ENCODE peak calls at places on chromosome 7, in four cellular contexts. Z, R, A and H are unnamed samples.

GRCh38 chr7:70559815-70560214 is 572.1 kb upstream of the GALNT17 start:
- DNase-seq in Z (no peak), R (no peak), A (no peak), H (no peak)

GRCh38 chr7:48224042-48224441 is 52.8 kb downstream of the ABCA13 start:
- DNase-seq in Z (no peak), R (no peak), A (no peak), H (no peak)

GRCh38 chr7:106012935-106013439 is 49.9 kb downstream of the CDHR3 start:
- DNase-seq in Z (no peak), R (no peak), A (no peak), H (no peak)

GRCh38 chr7:156969972-156970420 is 20.5 kb downstream of the NOM1 start:
- DNase-seq in Z (no peak), R (no peak), A (no peak), H (no peak)

GRCh38 chr7:128322040-128322643 is 21.6 kb downstream of the RBM28 start:
- DNase-seq in Z (peak), R (no peak), A (no peak), H (peak)

GRCh38 chr7:146096994-146097393 is 19.6 kb upstream of the CNTNAP2 start:
- DNase-seq in Z (no peak), R (no peak), A (no peak), H (no peak)

GRCh38 chr7:113349339-113349738 is 231.0 kb upstream of the SMIM30 start:
- DNase-seq in Z (no peak), R (no peak), A (no peak), H (no peak)

GRCh38 chr7:54964136-54964535 is 54.7 kb upstream of the EGFR start:
- DNase-seq in Z (no peak), R (no peak), A (no peak), H (no peak)

GRCh38 chr7:25968205-25968993 is 183.6 kb upstream of the NFE2L3 start:
- DNase-seq in Z (no peak), R (no peak), A (no peak), H (no peak)

GRCh38 chr7:2650451-2650850 is 18.7 kb downstream of the TTYH3 start:
- DNase-seq in Z (no peak), R (no peak), A (no peak), H (no peak)

GRCh38 chr7:84647797-84648762 is 453.5 kb upstream of the SEMA3A start:
- DNase-seq in Z (no peak), R (no peak), A (no peak), H (no peak)

GRCh38 chr7:158256091-158256816 is 331.4 kb downstream of the PTPRN2 start:
- DNase-seq in Z (no peak), R (no peak), A (no peak), H (no peak)

GRCh38 chr7:44431091-44431608 is 59.3 kb downstream of the NUDCD3 start:
- DNase-seq in Z (peak), R (no peak), A (peak), H (no peak)

GRCh38 chr7:4683043-4683883 is 1.2 kb downstream of the FOXK1 start:
- DNase-seq in Z (no peak), R (no peak), A (peak), H (no peak)

GRCh38 chr7:105352018-105352612 is 36.6 kb downstream of the SRPK2 start:
- DNase-seq in Z (no peak), R (no peak), A (no peak), H (no peak)

GRCh38 chr7:134874407-134874806 is 95.0 kb downstream of the CALD1 start:
- DNase-seq in Z (no peak), R (no peak), A (no peak), H (no peak)

GRCh38 chr7:75925717-75926435 is 10.9 kb downstream of the POR start:
- DNase-seq in Z (no peak), R (no peak), A (no peak), H (no peak)

GRCh38 chr7:22333680-22334141 is 23.2 kb downstream of the RAPGEF5 start:
- DNase-seq in Z (no peak), R (no peak), A (no peak), H (no peak)

GRCh38 chr7:128948312-128948973 is 10.7 kb downstream of the IRF5 start:
- DNase-seq in Z (no peak), R (no peak), A (no peak), H (no peak)

GRCh38 chr7:152760384-152761115 is 998 bp downstream of the ACTR3B start:
- DNase-seq in Z (no peak), R (no peak), A (peak), H (no peak)

GRCh38 chr7:22578048-22578770 is 78.2 kb upstream of the STEAP1B start:
- DNase-seq in Z (no peak), R (no peak), A (no peak), H (no peak)

GRCh38 chr7:38310601-38311057 is 37.2 kb upstream of the TARP start:
- DNase-seq in Z (no peak), R (no peak), A (no peak), H (no peak)

GRCh38 chr7:55192718-55193117 is 172.4 kb upstream of the LANCL2 start:
- DNase-seq in Z (no peak), R (no peak), A (no peak), H (no peak)

GRCh38 chr7:50359995-50360925 is 55.7 kb downstream of the IKZF1 start:
- DNase-seq in Z (no peak), R (no peak), A (peak), H (no peak)

GRCh38 chr7:33261585-33261984 is 132.2 kb downstream of the BBS9 start:
- DNase-seq in Z (no peak), R (no peak), A (no peak), H (no peak)

GRCh38 chr7:18740579-18740988 is 245.0 kb downstream of the HDAC9 start:
- DNase-seq in Z (no peak), R (no peak), A (no peak), H (no peak)

GRCh38 chr7:42736931-42737330 is 174.9 kb downstream of the C7orf25 start:
- DNase-seq in Z (no peak), R (no peak), A (peak), H (no peak)

GRCh38 chr7:157335991-157336382 is 817 bp upstream of the DNAJB6 start:
- DNase-seq in Z (no peak), R (no peak), A (no peak), H (no peak)

GRCh38 chr7:41170466-41170865 is 532.4 kb downstream of the INHBA start:
- DNase-seq in Z (no peak), R (no peak), A (no peak), H (no peak)

GRCh38 chr7:148964510-148965267 is 63.6 kb downstream of the PDIA4 start:
- DNase-seq in Z (no peak), R (no peak), A (no peak), H (no peak)

GRCh38 chr7:51602321-51602720 is 285.7 kb upstream of the COBL start:
- DNase-seq in Z (no peak), R (no peak), A (no peak), H (no peak)

GRCh38 chr7:141286522-141286921 is 212.7 kb downstream of the TMEM178B start:
- DNase-seq in Z (no peak), R (no peak), A (no peak), H (no peak)

GRCh38 chr7:2019693-2020511 is 212.8 kb downstream of the MAD1L1 start:
- DNase-seq in Z (no peak), R (no peak), A (peak), H (no peak)

GRCh38 chr7:86600506-86601290 is 43.0 kb upstream of the GRM3 start:
- DNase-seq in Z (no peak), R (no peak), A (no peak), H (no peak)

GRCh38 chr7:45650404-45651055 is 76.4 kb downstream of the ADCY1 start:
- DNase-seq in Z (no peak), R (no peak), A (no peak), H (no peak)

GRCh38 chr7:45648671-45648995 is 74.5 kb downstream of the ADCY1 start:
- DNase-seq in Z (no peak), R (no peak), A (no peak), H (no peak)

GRCh38 chr7:45651056-45651444 is 76.9 kb downstream of the ADCY1 start:
- DNase-seq in Z (no peak), R (no peak), A (no peak), H (no peak)

GRCh38 chr7:45647967-45648670 is 74.0 kb downstream of the ADCY1 start:
- DNase-seq in Z (no peak), R (no peak), A (no peak), H (no peak)

DNA sequence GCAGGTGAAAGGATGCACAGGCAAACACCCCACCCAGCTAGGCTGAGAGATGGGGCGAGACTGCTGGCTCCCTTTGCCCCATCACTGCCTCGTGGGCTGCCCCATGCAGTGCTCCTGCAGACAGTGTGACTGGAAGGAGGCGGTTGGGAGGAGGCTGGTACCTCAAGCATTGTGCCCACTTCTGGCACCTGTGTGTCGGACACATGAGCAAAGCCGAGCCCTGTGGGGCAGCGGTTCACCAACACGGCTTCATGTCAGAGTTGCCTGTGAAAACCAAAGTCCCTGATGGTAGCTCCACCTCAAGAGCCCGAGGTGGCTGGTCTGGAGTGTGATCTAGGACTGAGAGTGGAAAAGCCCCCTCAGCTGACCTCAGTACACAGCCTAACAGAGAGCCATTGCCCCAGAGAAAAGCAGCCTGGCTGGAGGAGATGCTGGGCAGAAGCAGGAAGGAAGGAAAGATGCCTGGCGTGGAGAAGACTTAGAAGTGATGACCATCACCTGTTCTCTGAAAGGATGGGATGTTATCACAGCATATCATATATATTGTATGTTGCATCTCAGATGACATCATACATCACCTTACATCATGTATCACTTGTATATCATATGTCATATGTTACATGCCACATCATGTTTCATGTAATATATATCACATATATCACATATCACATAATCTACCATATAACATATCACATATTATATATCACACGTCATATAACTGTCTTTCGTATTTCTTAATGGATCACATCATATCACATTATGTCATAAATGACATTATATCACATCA is 75.6 kb downstream of the ADCY1 start:
- DNase-seq in Z (no peak), R (no peak), A (no peak), H (no peak)
- TF ChIP-seq REST in Z (no peak), R (no peak), A (no peak), H (no peak)

GRCh38 chr7:103348452-103348851 is 1.0 kb downstream of the PSMC2 start:
- DNase-seq in Z (no peak), R (no peak), A (no peak), H (no peak)

GRCh38 chr7:103348959-103349358 is 1.5 kb downstream of the PSMC2 start:
- DNase-seq in Z (no peak), R (no peak), A (no peak), H (no peak)

GRCh38 chr7:103344453-103345149 is at the start of gene DNAJC2:
- DNase-seq in Z (peak), R (peak), A (peak), H (peak)

GRCh38 chr7:103343758-103344452 is 662 bp downstream of the DNAJC2 start:
- DNase-seq in Z (peak), R (no peak), A (peak), H (no peak)

GRCh38 chr7:103347507-103348267 is at the start of gene PSMC2:
- DNase-seq in Z (peak), R (peak), A (peak), H (peak)
- TF ChIP-seq POLR2AphosphoS5 in Z (peak), R (peak), A (peak), H (peak)

DNA sequence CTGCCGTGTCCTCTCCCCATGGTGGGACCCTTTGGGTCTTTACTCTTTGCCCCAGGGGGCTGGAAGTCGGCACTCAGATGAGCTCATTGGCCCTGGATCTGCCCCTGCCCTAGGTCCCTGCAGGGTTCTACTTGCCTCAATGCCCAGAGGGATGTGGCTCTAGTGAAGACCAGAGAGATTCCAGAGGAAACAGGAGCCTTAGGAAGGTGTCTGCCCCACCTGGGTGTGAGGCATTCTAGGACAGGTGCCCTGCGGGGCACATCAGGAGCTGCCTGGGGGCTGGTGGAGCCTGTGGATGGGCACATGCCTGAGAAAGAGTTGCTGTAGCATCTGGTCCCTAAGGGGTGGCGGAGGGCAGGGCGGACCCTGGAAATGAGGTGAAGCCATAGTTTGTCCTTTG is 128.6 kb downstream of the ADCY1 start:
- DNase-seq in Z (no peak), R (no peak), A (no peak), H (no peak)
- TF ChIP-seq TCF7L2 in Z (no peak), R (no peak), A (no peak), H (no peak)

DNA sequence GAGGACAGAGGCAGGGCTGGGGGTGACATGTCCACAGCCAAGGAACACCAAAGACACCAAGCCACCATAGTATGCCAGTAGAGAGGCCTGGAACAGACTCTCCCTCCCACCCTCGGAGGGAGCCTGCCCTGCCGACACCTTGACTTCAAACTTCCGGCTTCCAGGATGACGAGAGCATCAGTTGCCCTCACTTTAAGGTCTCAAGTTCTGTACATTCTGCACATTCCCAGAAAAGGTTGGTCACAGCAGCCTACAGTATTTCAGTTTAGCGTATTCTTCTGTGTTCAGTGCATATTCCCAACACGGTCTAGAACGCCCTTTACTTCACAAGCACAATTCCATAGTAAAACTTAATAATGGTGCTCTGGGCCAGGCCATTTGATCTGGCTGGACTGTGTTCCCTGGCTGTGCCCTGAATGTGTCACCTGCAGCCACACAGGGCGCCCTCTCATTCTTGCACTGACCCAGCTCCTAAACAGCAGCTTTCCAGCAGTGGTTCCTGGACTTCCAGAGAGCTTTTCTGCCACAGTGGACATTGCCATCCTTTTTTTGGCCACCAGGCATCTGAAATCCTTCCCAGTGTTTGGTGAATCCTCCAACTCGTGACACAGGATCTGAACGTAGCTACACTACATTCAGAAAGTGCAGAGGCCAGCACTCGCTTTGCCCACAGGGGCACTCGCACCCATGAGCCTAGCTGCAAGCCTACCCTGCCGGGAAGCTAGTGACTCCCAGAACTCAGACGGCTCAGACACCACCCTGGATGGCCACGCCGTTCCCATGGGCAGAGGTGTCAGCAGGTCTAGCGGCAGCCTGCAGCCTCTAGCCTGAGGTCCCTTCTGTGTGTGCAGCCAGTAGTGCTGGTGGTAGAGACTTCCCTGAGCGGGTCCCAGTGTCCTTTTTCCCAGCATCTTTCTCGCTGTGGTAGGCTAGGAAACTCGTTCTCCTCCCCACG is 36.4 kb upstream of the INSIG1 start:
- DNase-seq in Z (no peak), R (no peak), A (no peak), H (no peak)
- TF ChIP-seq REST in Z (no peak), R (no peak), A (no peak), H (no peak)

GRCh38 chr7:91263359-91264082 is 712 bp upstream of the FZD1 start:
- DNase-seq in Z (no peak), R (no peak), A (peak), H (no peak)

GRCh38 chr7:91264083-91264923 is at the start of gene FZD1:
- DNase-seq in Z (peak), R (peak), A (peak), H (peak)

GRCh38 chr7:91265693-91266066 is 1.4 kb downstream of the FZD1 start:
- DNase-seq in Z (no peak), R (no peak), A (no peak), H (no peak)

GRCh38 chr7:91266067-91266930 is 2.1 kb downstream of the FZD1 start:
- DNase-seq in Z (no peak), R (no peak), A (no peak), H (no peak)

DNA sequence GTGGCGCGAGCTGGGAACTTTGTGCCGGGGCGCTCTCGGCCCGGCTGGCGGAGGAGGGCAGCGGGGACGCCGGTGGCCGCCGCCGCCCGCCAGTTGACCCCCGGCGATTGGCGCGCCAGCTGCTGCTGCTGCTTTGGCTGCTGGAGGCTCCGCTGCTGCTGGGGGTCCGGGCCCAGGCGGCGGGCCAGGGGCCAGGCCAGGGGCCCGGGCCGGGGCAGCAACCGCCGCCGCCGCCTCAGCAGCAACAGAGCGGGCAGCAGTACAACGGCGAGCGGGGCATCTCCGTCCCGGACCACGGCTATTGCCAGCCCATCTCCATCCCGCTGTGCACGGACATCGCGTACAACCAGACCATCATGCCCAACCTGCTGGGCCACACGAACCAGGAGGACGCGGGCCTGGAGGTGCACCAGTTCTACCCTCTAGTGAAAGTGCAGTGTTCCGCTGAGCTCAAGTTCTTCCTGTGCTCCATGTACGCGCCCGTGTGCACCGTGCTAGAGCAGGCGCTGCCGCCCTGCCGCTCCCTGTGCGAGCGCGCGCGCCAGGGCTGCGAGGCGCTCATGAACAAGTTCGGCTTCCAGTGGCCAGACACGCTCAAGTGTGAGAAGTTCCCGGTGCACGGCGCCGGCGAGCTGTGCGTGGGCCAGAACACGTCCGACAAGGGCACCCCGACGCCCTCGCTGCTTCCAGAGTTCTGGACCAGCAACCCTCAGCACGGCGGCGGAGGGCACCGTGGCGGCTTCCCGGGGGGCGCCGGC is 870 bp downstream of the FZD1 start:
- DNase-seq in Z (no peak), R (no peak), A (no peak), H (no peak)
- TF ChIP-seq POLR2AphosphoS5 in Z (no peak), R (no peak), A (no peak), H (no peak)